ENCODE peak calls at places on chromosomes 4 and X, in ten cellular contexts. T, C, R, D, U, J, G, F, A and H are unnamed samples.

GRCh38 chr4:108937066-108937465 is 174.2 kb upstream of the ETNPPL start:
- DNase-seq in J (no peak), A (no peak), F (no peak), T (no peak), U (no peak), D (no peak), G (peak; percentile 61), R (no peak), C (no peak), H (no peak)

GRCh38 chrX:42096262-42096939 is 173.0 kb upstream of the CASK start:
- DNase-seq in D (no peak), C (peak; percentile 9), R (peak; percentile 92), F (peak; percentile 76), J (no peak), T (peak; percentile 24), A (peak; percentile 38), G (peak; percentile 97), U (no peak), H (no peak)

GRCh38 chr4:73844352-73844751 is 7.9 kb downstream of the CXCL6 start:
- DNase-seq in R (peak; percentile 69), T (no peak), U (no peak), F (peak; percentile 89), C (no peak), A (no peak), D (no peak), J (no peak), G (peak; percentile 78), H (peak; percentile 49)

GRCh38 chr4:3323071-3323481 is 30.3 kb downstream of the RGS12 start:
- DNase-seq in R (no peak), G (no peak), C (no peak), F (no peak), D (no peak), T (no peak), U (no peak), J (no peak), A (no peak), H (no peak)

GRCh38 chr4:93199492-93199891 is 629.1 kb upstream of the ATOH1 start:
- DNase-seq in U (no peak), C (peak; percentile 15), A (no peak), J (no peak), F (peak; percentile 28), G (peak; percentile 8), D (no peak), R (peak; percentile 65), T (no peak), H (peak; percentile 54)

GRCh38 chr4:138259296-138259695 is 17.1 kb upstream of the SLC7A11 start:
- DNase-seq in T (no peak), U (no peak), C (no peak), J (no peak), D (no peak), G (peak; percentile 38), F (peak; percentile 56), R (no peak), A (no peak), H (peak; percentile 65)

GRCh38 chr4:170271723-170272122 is 182.0 kb upstream of the AADAT start:
- DNase-seq in C (no peak), R (no peak), A (no peak), J (no peak), D (no peak), T (no peak), U (no peak), F (peak; percentile 11), G (no peak), H (no peak)

GRCh38 chrX:144918936-144919335 is 328.4 kb upstream of the SPANXN1 start:
- DNase-seq in A (no peak), F (peak; percentile 14), R (no peak), G (no peak), D (no peak), U (no peak), C (no peak), J (no peak), T (no peak), H (no peak)

GRCh38 chrX:53294024-53294648 is 12.8 kb upstream of the IQSEC2 start:
- DNase-seq in T (no peak), U (no peak), F (no peak), A (no peak), R (peak; percentile 25), J (no peak), G (no peak), D (no peak), C (no peak), H (no peak)

GRCh38 chr4:46370531-46370930 is 19.4 kb downstream of the GABRA2 start:
- DNase-seq in U (no peak), T (no peak), J (no peak), G (no peak), F (no peak), D (no peak), A (no peak), R (no peak), C (no peak), H (no peak)

GRCh38 chrX:139298437-139298836 is 232.1 kb upstream of the F9 start:
- DNase-seq in T (no peak), D (no peak), J (no peak), A (no peak), G (no peak), U (no peak), F (no peak), R (no peak), C (no peak), H (no peak)

GRCh38 chr4:152310223-152310622 is 225.7 kb downstream of the FBXW7 start:
- DNase-seq in R (peak; percentile 19), F (peak; percentile 85), U (no peak), C (no peak), D (no peak), G (peak; percentile 89), J (no peak), T (no peak), A (no peak), H (no peak)

GRCh38 chrX:119272882-119273806 is 37.1 kb downstream of the PGRMC1 start:
- DNase-seq in A (peak; percentile 60), U (no peak), G (peak; percentile 23), F (no peak), J (peak; percentile 46), T (peak; percentile 30), C (no peak), R (peak; percentile 44), D (peak; percentile 17), H (peak; percentile 41)

DNA sequence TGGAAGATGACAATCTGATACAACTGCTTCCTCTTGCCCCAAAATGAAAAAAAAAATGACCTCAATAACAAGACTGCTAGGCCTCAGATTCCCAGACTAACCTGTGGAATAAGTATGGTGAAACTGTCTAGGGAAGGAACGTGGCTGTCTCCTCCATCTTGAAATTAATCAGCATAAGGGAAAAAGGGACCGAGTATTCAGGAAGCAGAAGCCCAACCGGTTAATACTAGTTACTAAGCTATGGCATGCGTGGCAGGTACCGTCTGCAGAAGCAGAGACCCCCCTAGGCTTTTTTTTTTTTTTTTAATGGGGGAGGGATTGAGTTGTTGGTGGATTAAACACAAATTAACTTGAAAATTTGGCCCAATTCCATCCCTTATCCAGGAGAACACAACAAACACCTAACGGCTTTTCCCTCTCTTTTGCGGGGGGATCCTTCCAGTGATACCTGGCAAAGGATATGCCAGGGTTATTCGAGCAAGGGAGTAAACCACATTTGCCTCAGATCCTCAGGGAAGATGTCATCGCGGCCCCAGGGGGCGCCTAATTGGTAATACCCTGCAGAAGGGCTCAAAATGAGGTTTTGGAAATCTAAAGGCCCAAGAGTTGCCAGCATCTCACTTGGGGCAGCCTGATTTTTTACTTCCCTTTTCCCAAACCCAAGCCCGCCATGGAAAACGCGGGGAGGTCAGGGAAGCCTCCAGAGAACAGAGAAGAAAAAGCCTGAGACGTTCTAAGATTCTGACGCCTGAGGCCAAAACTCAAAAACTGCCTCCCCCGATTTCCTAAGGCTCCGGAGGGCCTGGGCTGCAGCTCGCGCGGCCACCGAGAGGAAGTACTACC is 853 bp downstream of the RLIM start:
- DNase-seq in G (peak; percentile 12), U (no peak), D (no peak), T (peak; percentile 20), R (peak; percentile 34), C (peak; percentile 23), F (peak; percentile 24), J (peak; percentile 7), A (no peak), H (peak; percentile 18)
- TF ChIP-seq CTCF in G (no peak), U (no peak), D (no peak), T (no peak), R (no peak), C (peak; percentile 8), F (no peak), J (no peak), A (no peak), H (no peak)

DNA sequence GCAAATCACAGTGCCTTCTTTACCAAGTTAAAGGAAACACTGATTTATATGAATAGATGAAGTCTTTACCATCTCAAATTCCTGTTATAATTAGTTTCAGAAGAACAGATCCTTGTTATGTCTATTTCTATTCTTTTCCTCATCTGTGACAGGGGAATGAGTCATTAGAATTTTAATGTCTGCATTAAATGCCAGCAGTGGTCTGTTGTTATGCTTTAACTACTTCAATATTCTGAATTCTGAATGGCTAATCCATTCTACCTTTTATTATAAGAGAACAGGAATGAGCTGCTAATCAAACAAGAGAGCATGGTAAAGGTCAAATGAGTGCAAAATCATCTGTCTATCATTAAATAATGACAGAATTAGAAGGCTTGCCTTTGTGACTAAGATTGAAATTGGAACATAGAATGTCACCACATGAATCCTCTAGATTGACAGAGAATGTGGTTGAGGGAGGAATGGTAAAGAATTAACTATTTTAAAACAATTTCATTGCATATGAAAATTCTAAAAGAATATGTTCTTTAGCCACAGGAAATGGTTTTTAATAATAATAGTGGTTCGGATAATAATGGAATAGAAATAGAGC is 935.5 kb downstream of the ADGRL3 start:
- DNase-seq in A (no peak), J (no peak), F (no peak), U (no peak), G (peak; percentile 20), D (no peak), C (no peak), T (no peak), R (no peak), H (peak; percentile 2)
- H3K27ac ChIP-seq in A (peak overlapping the region; percentile 84), J (no peak overlapping the region), F (no peak overlapping the region), U (no peak overlapping the region), G (peak overlapping the region; percentile 26), D (no peak overlapping the region), C (no peak overlapping the region), T (no peak overlapping the region), R (no peak overlapping the region), H (no peak overlapping the region)

DNA sequence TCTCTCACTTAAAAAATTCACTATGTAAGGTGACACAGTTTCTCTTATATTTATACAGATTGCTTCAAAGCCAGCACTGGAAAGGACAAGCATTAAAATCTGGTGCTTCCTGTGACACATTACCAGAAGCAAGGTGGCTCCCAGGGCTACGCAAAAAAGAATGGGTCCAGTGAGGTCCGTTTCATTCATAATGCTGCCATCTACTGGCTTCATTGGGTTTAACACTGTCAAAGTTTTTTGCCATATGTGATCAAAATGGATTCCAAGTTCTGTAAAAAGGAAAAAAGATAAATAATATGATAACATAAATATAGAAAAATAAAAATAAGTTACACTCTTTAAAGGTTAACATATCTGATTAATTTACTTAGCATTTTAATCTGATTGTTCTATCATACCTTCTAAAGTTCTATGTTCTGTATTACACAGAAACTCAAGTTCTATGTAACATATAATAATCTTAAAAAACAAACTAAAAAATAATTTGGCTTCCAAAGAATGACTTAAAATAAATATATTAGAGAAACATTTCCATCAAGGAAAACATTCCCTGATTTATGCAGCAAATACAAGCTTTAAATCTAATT is 22.1 kb downstream of the YIPF7 start:
- DNase-seq in F (peak; percentile 49), R (peak; percentile 45), C (peak; percentile 15), U (no peak), A (no peak), G (peak; percentile 23), T (no peak), J (no peak), D (no peak), H (peak; percentile 46)
- TF ChIP-seq CTCF in F (peak; percentile 74), R (peak; percentile 66), C (peak; percentile 50), U (peak; percentile 35), A (peak; percentile 67), G (peak; percentile 68), T (no peak), J (peak; percentile 66), D (peak; percentile 76), H (peak; percentile 77)

GRCh38 chrX:72381439-72382198 is 75.9 kb upstream of the CITED1 start:
- DNase-seq in J (no peak), C (no peak), G (no peak), U (no peak), F (no peak), R (peak; percentile 12), A (no peak), T (no peak), D (no peak), H (no peak)
- H3K27ac ChIP-seq in J (no peak overlapping the region), C (no peak overlapping the region), G (no peak overlapping the region), U (no peak overlapping the region), F (no peak overlapping the region), R (no peak overlapping the region), A (no peak overlapping the region), T (no peak overlapping the region), D (no peak overlapping the region), H (no peak overlapping the region)